ENCODE peak calls at places on chromosomes 11 and 22, in nine cellular contexts. X is endodermal cell, I is body of pancreas, Z is hepatocyte, Q is GM23338, J is heart left ventricle, F is PC-3, O is colonic mucosa, D is adrenal gland. Y is an unnamed sample. For H3K27me3, the result is how much of the 10 kb centered on the place peaks cover.

GRCh38 chr11:74574563-74574962 is 17.8 kb upstream of the POLD3 start:
- DNase-seq in J (no peak), X (no peak), Z (no peak), O (no peak), I (no peak), D (no peak), F (no peak), Q (no peak), Y (no peak)

GRCh38 chr22:25403752-25404471 is 160.6 kb upstream of the GRK3 start:
- DNase-seq in O (peak), Z (peak), D (no peak), J (no peak), I (no peak), X (peak), F (peak), Q (peak), Y (no peak)

GRCh38 chr11:71447791-71448256 is 369 bp downstream of the DHCR7 start:
- DNase-seq in D (no peak), Q (peak), I (no peak), J (no peak), O (peak), F (no peak), X (no peak), Z (peak), Y (no peak)

GRCh38 chr22:22848364-22848866 is 39.2 kb upstream of the IGLL5 start:
- DNase-seq in D (peak), F (peak), Z (peak), J (peak), I (peak), X (peak), O (peak), Q (peak), Y (peak)

GRCh38 chr11:103993502-103993901 is 42.9 kb upstream of the DDI1 start:
- DNase-seq in D (no peak), O (no peak), X (no peak), I (no peak), Q (no peak), F (no peak), Z (no peak), J (no peak), Y (no peak)

GRCh38 chr11:65489706-65490310 is 9.0 kb upstream of the MALAT1 start:
- DNase-seq in D (peak), Q (no peak), J (no peak), I (no peak), X (peak), Z (peak), F (no peak), O (no peak), Y (peak)

GRCh38 chr22:39243443-39244072 is 1.2 kb downstream of the PDGFB start:
- DNase-seq in O (no peak), Z (peak), J (peak), Q (peak), D (no peak), X (peak), I (peak), F (peak), Y (no peak)

GRCh38 chr22:50627914-50628542 is at the start of gene ARSA:
- DNase-seq in I (peak), O (peak), X (peak), F (peak), J (peak), Z (peak), D (peak), Q (peak), Y (peak)

GRCh38 chr11:68269414-68270081 is 2.2 kb downstream of the C11orf24 start:
- DNase-seq in O (no peak), J (no peak), Q (no peak), Z (peak), I (no peak), X (no peak), F (peak), D (no peak), Y (no peak)

GRCh38 chr11:9672288-9672916 is 8.5 kb downstream of the SWAP70 start:
- DNase-seq in Q (no peak), D (no peak), J (no peak), O (no peak), Z (no peak), X (no peak), F (no peak), I (no peak), Y (no peak)

GRCh38 chr11:62705880-62706831 is 1.1 kb downstream of the BSCL2 start:
- DNase-seq in D (peak), O (peak), Z (peak), J (peak), Q (peak), X (peak), I (peak), F (peak), Y (peak)

GRCh38 chr11:71240865-71241691 is 11.3 kb downstream of the SHANK2 start:
- DNase-seq in D (no peak), O (no peak), X (peak), J (no peak), F (no peak), I (peak), Q (peak), Z (peak), Y (no peak)

GRCh38 chr11:87125257-87125656 is 87.5 kb downstream of the TMEM135 start:
- DNase-seq in Z (no peak), O (no peak), D (no peak), J (no peak), Q (no peak), X (no peak), F (no peak), I (no peak), Y (no peak)

GRCh38 chr11:8744423-8744822 is 61.8 kb downstream of the RPL27A start:
- DNase-seq in Q (no peak), I (no peak), Z (no peak), D (no peak), X (no peak), O (no peak), F (peak), J (no peak), Y (no peak)

GRCh38 chr11:7186190-7186589 is 65.5 kb upstream of the SYT9 start:
- DNase-seq in O (no peak), X (no peak), J (no peak), Z (no peak), F (peak), Q (no peak), I (no peak), D (no peak), Y (no peak)

GRCh38 chr11:70525466-70525865 is 127.1 kb downstream of the CTTN start:
- DNase-seq in Z (no peak), O (no peak), I (no peak), F (no peak), Q (no peak), D (no peak), J (peak), X (no peak), Y (no peak)

GRCh38 chr11:44684886-44685285 is 41.9 kb upstream of the TSPAN18 start:
- DNase-seq in O (no peak), X (no peak), Z (no peak), I (no peak), F (no peak), J (no peak), D (no peak), Q (no peak), Y (no peak)

GRCh38 chr11:117919326-117920275 is 9.6 kb downstream of the TMPRSS13 start:
- DNase-seq in J (no peak), D (no peak), O (no peak), Z (no peak), F (peak), Q (no peak), I (no peak), X (peak), Y (no peak)

GRCh38 chr11:68369756-68370155 is 57.4 kb downstream of the LRP5 start:
- DNase-seq in I (no peak), Q (no peak), J (peak), D (no peak), F (no peak), X (no peak), Z (no peak), O (no peak), Y (no peak)

GRCh38 chr11:111836162-111836561 is 35.2 kb downstream of the ALG9 start:
- DNase-seq in X (no peak), O (no peak), Z (no peak), Q (no peak), F (no peak), J (no peak), D (no peak), I (no peak), Y (no peak)

GRCh38 chr22:24001314-24001713 is 3.9 kb downstream of the GSTT4 start:
- DNase-seq in Z (no peak), J (no peak), O (no peak), X (peak), Q (peak), I (no peak), D (no peak), F (no peak), Y (no peak)

GRCh38 chr11:70233511-70233919 is 30.4 kb downstream of the FADD start:
- DNase-seq in O (no peak), D (no peak), X (no peak), J (no peak), Q (no peak), I (no peak), F (peak), Z (peak), Y (no peak)

GRCh38 chr11:74696932-74697687 is 34.1 kb downstream of the CHRDL2 start:
- DNase-seq in O (peak), F (no peak), X (peak), Q (peak), Z (peak), J (peak), I (peak), D (peak), Y (peak)

GRCh38 chr11:1384206-1384965 is 5.3 kb upstream of the BRSK2 start:
- DNase-seq in J (peak), I (no peak), Q (no peak), F (no peak), D (no peak), O (no peak), X (no peak), Z (no peak), Y (no peak)

GRCh38 chr22:37197451-37198289 is 9.6 kb upstream of the C1QTNF6 start:
- DNase-seq in Q (no peak), Z (peak), D (peak), F (peak), J (no peak), X (no peak), O (peak), I (peak), Y (peak)

GRCh38 chr11:108666373-108666772 is 1.5 kb downstream of the DDX10 start:
- DNase-seq in I (no peak), J (no peak), Q (peak), O (no peak), F (peak), X (peak), Z (no peak), D (no peak), Y (no peak)

GRCh38 chr11:83007909-83008580 is 63.7 kb downstream of the RAB30 start:
- DNase-seq in I (peak), Q (peak), D (peak), F (no peak), O (peak), Z (peak), J (peak), X (peak), Y (peak)

GRCh38 chr11:96341237-96342130 is 1.5 kb downstream of the MAML2 start:
- DNase-seq in J (peak), D (peak), O (peak), I (peak), X (peak), Q (peak), Z (peak), F (peak), Y (peak)

GRCh38 chr11:117905524-117905923 is 23.7 kb downstream of the TMPRSS13 start:
- DNase-seq in Q (no peak), I (no peak), X (peak), O (no peak), D (no peak), F (no peak), Z (no peak), J (no peak), Y (no peak)

GRCh38 chr11:17256512-17256911 is 20.0 kb upstream of the NUCB2 start:
- DNase-seq in I (no peak), J (no peak), D (no peak), Q (no peak), O (no peak), Z (peak), X (no peak), F (peak), Y (no peak)

GRCh38 chr22:24503137-24503850 is 8.2 kb downstream of the UPB1 start:
- DNase-seq in I (peak), Z (peak), O (peak), X (peak), F (peak), J (peak), D (peak), Q (peak), Y (peak)

GRCh38 chr22:19775496-19776325 is 15.1 kb downstream of the TBX1 start:
- DNase-seq in X (no peak), Q (no peak), Z (no peak), I (no peak), D (no peak), J (peak), O (no peak), F (no peak), Y (no peak)

GRCh38 chr11:112617089-112617407 is 344.2 kb upstream of the NCAM1 start:
- DNase-seq in Q (no peak), F (no peak), O (no peak), I (no peak), J (no peak), Z (no peak), X (no peak), D (no peak), Y (no peak)

GRCh38 chr11:63682045-63682915 is 980 bp downstream of the RTN3 start:
- DNase-seq in I (peak), X (peak), Q (peak), D (no peak), F (peak), O (peak), Z (peak), J (no peak), Y (peak)

GRCh38 chr22:43580351-43580750 is 168.5 kb downstream of the MPPED1 start:
- DNase-seq in O (no peak), Z (no peak), F (no peak), Q (no peak), I (no peak), J (no peak), D (no peak), X (no peak), Y (no peak)

GRCh38 chr11:1308745-1309497 is 511 bp downstream of the TOLLIP start:
- DNase-seq in F (peak), I (no peak), J (no peak), Z (no peak), X (no peak), Q (peak), O (no peak), D (no peak), Y (no peak)

GRCh38 chr11:95925011-95925410 is 1.1 kb upstream of the MTMR2 start:
- DNase-seq in X (no peak), Z (peak), O (no peak), J (no peak), I (no peak), Q (peak), F (peak), D (no peak), Y (no peak)

GRCh38 chr22:48829908-48830307 is 997.8 kb downstream of the BRD1 start:
- DNase-seq in X (no peak), F (no peak), Q (no peak), I (no peak), Z (no peak), O (no peak), D (no peak), J (no peak), Y (no peak)

GRCh38 chr11:58958500-58958899 is 19.2 kb downstream of the GLYATL1 start:
- DNase-seq in F (peak), Q (peak), D (peak), J (no peak), Z (peak), I (peak), X (peak), O (peak), Y (no peak)
- H3K27me3 ChIP-seq in F (half or more), Q (under half), D (under half), J (under half), Z (under half), I (under half), X (under half), O (under half), Y (under half)

DNA sequence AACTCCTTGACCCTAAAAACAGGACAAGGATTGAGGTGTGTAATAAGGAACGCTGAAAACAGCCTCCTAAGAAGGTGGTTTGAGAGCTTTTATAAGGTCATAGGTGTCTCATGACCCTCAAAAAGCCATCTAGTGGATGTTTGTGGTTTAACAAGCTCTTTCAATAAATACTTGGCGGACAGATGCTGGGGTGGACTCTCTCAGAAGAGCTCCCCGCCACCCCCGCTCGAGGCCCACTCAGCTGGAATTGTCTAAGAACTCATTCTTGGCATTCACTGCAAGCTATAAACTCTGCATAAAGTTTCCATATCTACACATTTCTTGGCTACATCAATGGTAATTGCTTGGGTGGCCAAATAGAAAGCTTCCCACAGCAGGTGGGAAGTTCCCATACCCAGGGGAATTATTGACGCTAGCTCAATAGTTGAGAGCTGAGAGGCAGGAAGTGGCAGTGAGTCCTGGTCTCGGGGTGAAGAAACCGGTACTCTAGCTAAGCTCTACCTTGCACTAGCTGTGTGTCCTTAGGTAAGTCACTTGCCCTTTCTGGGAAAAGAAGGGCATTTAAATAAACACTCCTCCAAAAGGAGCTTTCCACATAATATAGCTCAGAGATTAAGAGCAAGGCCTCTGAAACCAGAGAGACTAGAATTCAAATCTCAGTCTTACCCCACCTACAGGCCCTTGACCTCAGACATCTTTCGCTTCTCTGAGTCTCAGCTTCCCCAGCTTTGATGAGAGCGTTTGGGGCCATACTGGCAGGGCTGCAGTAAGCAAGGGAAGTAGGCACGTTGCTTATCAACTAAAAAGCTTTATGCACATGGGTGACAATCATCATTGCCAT is 6.4 kb downstream of the MS4A15 start:
- DNase-seq in O (no peak), I (peak), X (no peak), Q (peak), D (no peak), F (peak), J (no peak), Z (peak), Y (no peak)
- TF ChIP-seq CTCF in O (peak), I (no peak), X (peak), Q (peak), D (no peak), F (peak), J (no peak), Z (peak), Y (no peak)

GRCh38 chr22:27857441-27857840 is 55.9 kb upstream of the MN1 start:
- DNase-seq in Z (no peak), Q (no peak), X (no peak), O (no peak), F (no peak), D (no peak), J (no peak), I (no peak), Y (no peak)
- H3K27ac ChIP-seq in Z (peak), Q (no peak), X (no peak), O (no peak), F (no peak), D (no peak), J (no peak), I (no peak), Y (no peak)

GRCh38 chr11:36385121-36385530 is 89.0 kb downstream of the PRR5L start:
- DNase-seq in I (no peak), Q (no peak), D (no peak), J (no peak), X (no peak), O (no peak), Z (no peak), F (peak), Y (no peak)

GRCh38 chr11:36386411-36386810 is 90.3 kb downstream of the PRR5L start:
- DNase-seq in O (no peak), X (no peak), I (no peak), J (no peak), Z (no peak), D (no peak), F (no peak), Q (no peak), Y (no peak)

GRCh38 chr11:36389006-36389405 is 92.9 kb downstream of the PRR5L start:
- DNase-seq in J (no peak), I (no peak), O (no peak), F (no peak), X (no peak), Q (no peak), Z (no peak), D (no peak), Y (no peak)

GRCh38 chr11:36389811-36390210 is 93.7 kb downstream of the PRR5L start:
- DNase-seq in I (no peak), Q (no peak), D (no peak), X (no peak), O (no peak), F (peak), Z (no peak), J (no peak), Y (no peak)

DNA sequence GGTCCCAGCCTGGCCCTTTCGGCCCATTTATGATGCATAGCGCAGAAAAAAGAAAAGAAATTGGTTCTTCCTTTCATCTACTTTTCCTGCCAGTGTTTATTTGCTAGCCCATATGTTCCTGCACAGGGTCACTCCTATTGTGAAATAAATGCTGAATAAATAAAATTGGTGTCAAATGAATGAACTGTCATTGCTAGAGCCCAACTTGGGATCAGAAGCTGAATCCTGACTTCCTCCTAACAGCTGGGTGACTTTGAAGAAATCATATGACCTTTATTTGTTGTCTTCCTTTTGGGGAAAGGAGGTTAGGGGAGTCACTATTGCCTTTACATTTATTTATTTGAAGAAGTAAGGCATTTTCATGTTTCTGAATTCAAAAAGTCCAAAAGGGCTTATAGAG is 92.0 kb downstream of the PRR5L start:
- DNase-seq in Q (no peak), F (no peak), D (no peak), X (no peak), J (no peak), Z (no peak), O (no peak), I (no peak), Y (no peak)
- H3K27me3 ChIP-seq in Q (under half), F (under half), D (under half), X (under half), J (under half), Z (under half), O (under half), I (under half), Y (under half)

Y was measured in heart right ventricle.